ENCODE peak calls at places on chromosomes 1 and 21, in seven cellular contexts. One of them, this sample, is unnamed.

GRCh38 chr1:174871886-174872285 is 127.9 kb upstream of the CACYBP start:
- DNase-seq in WTC11: no peak
- DNase-seq in AG08396: no peak
- DNase-seq in activated CD4-positive, alpha-beta memory T cell treated with anti-CD3 and anti-CD28 coated beads, Interleukin-2, amount 10 ng/mL, durations not matched to agents 7 days and 5 days: no peak
- DNase-seq in KG1: no peak
- DNase-seq in cardiac septum: no peak
- DNase-seq in stimulated activated naive CD4-positive, alpha-beta T cell treated with Interleukin-2 at 50 U/mL for 16 hours: no peak
- DNase-seq in this sample: peak

GRCh38 chr1:14928412-14928811 is 225.1 kb upstream of the TMEM51 start:
- DNase-seq in WTC11: no peak
- DNase-seq in AG08396: no peak
- DNase-seq in activated CD4-positive, alpha-beta memory T cell treated with anti-CD3 and anti-CD28 coated beads, Interleukin-2, amount 10 ng/mL, durations not matched to agents 7 days and 5 days: no peak
- DNase-seq in KG1: no peak
- DNase-seq in cardiac septum: no peak
- DNase-seq in stimulated activated naive CD4-positive, alpha-beta T cell treated with Interleukin-2 at 50 U/mL for 16 hours: no peak
- DNase-seq in this sample: no peak

GRCh38 chr1:155208656-155209372 is at the start of gene MTX1:
- DNase-seq in WTC11: peak
- DNase-seq in AG08396: peak
- DNase-seq in activated CD4-positive, alpha-beta memory T cell treated with anti-CD3 and anti-CD28 coated beads, Interleukin-2, amount 10 ng/mL, durations not matched to agents 7 days and 5 days: peak
- DNase-seq in KG1: peak
- DNase-seq in cardiac septum: peak
- DNase-seq in stimulated activated naive CD4-positive, alpha-beta T cell treated with Interleukin-2 at 50 U/mL for 16 hours: peak
- DNase-seq in this sample: peak

GRCh38 chr1:113872219-113872934 is 865 bp upstream of the PTPN22 start:
- DNase-seq in WTC11: no peak
- DNase-seq in AG08396: no peak
- DNase-seq in activated CD4-positive, alpha-beta memory T cell treated with anti-CD3 and anti-CD28 coated beads, Interleukin-2, amount 10 ng/mL, durations not matched to agents 7 days and 5 days: peak
- DNase-seq in KG1: peak
- DNase-seq in cardiac septum: no peak
- DNase-seq in stimulated activated naive CD4-positive, alpha-beta T cell treated with Interleukin-2 at 50 U/mL for 16 hours: no peak
- DNase-seq in this sample: no peak

GRCh38 chr1:31723828-31724359 is 20.1 kb upstream of the COL16A1 start:
- DNase-seq in WTC11: peak
- DNase-seq in AG08396: peak
- DNase-seq in activated CD4-positive, alpha-beta memory T cell treated with anti-CD3 and anti-CD28 coated beads, Interleukin-2, amount 10 ng/mL, durations not matched to agents 7 days and 5 days: peak
- DNase-seq in KG1: peak
- DNase-seq in cardiac septum: no peak
- DNase-seq in stimulated activated naive CD4-positive, alpha-beta T cell treated with Interleukin-2 at 50 U/mL for 16 hours: peak
- DNase-seq in this sample: peak

GRCh38 chr1:1567152-1567830 is 7.4 kb downstream of the SSU72 start:
- DNase-seq in WTC11: no peak
- DNase-seq in AG08396: no peak
- DNase-seq in activated CD4-positive, alpha-beta memory T cell treated with anti-CD3 and anti-CD28 coated beads, Interleukin-2, amount 10 ng/mL, durations not matched to agents 7 days and 5 days: no peak
- DNase-seq in KG1: no peak
- DNase-seq in cardiac septum: no peak
- DNase-seq in stimulated activated naive CD4-positive, alpha-beta T cell treated with Interleukin-2 at 50 U/mL for 16 hours: no peak
- DNase-seq in this sample: no peak

GRCh38 chr1:56135069-56135863 is 444.1 kb downstream of the PLPP3 start:
- DNase-seq in WTC11: no peak
- DNase-seq in AG08396: no peak
- DNase-seq in activated CD4-positive, alpha-beta memory T cell treated with anti-CD3 and anti-CD28 coated beads, Interleukin-2, amount 10 ng/mL, durations not matched to agents 7 days and 5 days: no peak
- DNase-seq in KG1: no peak
- DNase-seq in cardiac septum: no peak
- DNase-seq in stimulated activated naive CD4-positive, alpha-beta T cell treated with Interleukin-2 at 50 U/mL for 16 hours: no peak
- DNase-seq in this sample: no peak

GRCh38 chr21:24514081-24514733 is 1093.1 kb downstream of the MRPL39 start:
- DNase-seq in WTC11: no peak
- DNase-seq in AG08396: no peak
- DNase-seq in activated CD4-positive, alpha-beta memory T cell treated with anti-CD3 and anti-CD28 coated beads, Interleukin-2, amount 10 ng/mL, durations not matched to agents 7 days and 5 days: no peak
- DNase-seq in KG1: peak
- DNase-seq in cardiac septum: no peak
- DNase-seq in stimulated activated naive CD4-positive, alpha-beta T cell treated with Interleukin-2 at 50 U/mL for 16 hours: no peak
- DNase-seq in this sample: no peak

GRCh38 chr1:232599178-232600041 is 30.5 kb downstream of the SIPA1L2 start:
- DNase-seq in WTC11: no peak
- DNase-seq in AG08396: no peak
- DNase-seq in activated CD4-positive, alpha-beta memory T cell treated with anti-CD3 and anti-CD28 coated beads, Interleukin-2, amount 10 ng/mL, durations not matched to agents 7 days and 5 days: no peak
- DNase-seq in KG1: no peak
- DNase-seq in cardiac septum: no peak
- DNase-seq in stimulated activated naive CD4-positive, alpha-beta T cell treated with Interleukin-2 at 50 U/mL for 16 hours: no peak
- DNase-seq in this sample: no peak

GRCh38 chr1:37602750-37603694 is 7.3 kb upstream of the GNL2 start:
- DNase-seq in WTC11: peak
- DNase-seq in AG08396: peak
- DNase-seq in activated CD4-positive, alpha-beta memory T cell treated with anti-CD3 and anti-CD28 coated beads, Interleukin-2, amount 10 ng/mL, durations not matched to agents 7 days and 5 days: peak
- DNase-seq in KG1: peak
- DNase-seq in cardiac septum: no peak
- DNase-seq in stimulated activated naive CD4-positive, alpha-beta T cell treated with Interleukin-2 at 50 U/mL for 16 hours: peak
- DNase-seq in this sample: peak

GRCh38 chr1:105100102-105100501 is 1350.4 kb downstream of the AMY1C start:
- DNase-seq in WTC11: no peak
- DNase-seq in AG08396: no peak
- DNase-seq in activated CD4-positive, alpha-beta memory T cell treated with anti-CD3 and anti-CD28 coated beads, Interleukin-2, amount 10 ng/mL, durations not matched to agents 7 days and 5 days: no peak
- DNase-seq in KG1: no peak
- DNase-seq in cardiac septum: no peak
- DNase-seq in stimulated activated naive CD4-positive, alpha-beta T cell treated with Interleukin-2 at 50 U/mL for 16 hours: no peak
- DNase-seq in this sample: no peak